ENCODE peak calls at places on chromosomes 6 and 20, in nine cellular contexts. G is NCI-H1092 treated with DMSO at 0.1 percent for 48 hours; S is GF-D8; N is small intestine; L is EH; O is AML-193; Q is CD4-positive, CD25-positive, alpha-beta regulatory T cell; J is CD8-positive, alpha-beta memory T cell; U is B cell. Y is an unnamed sample.

GRCh38 chr6:6519028-6519427 is 69.5 kb upstream of the LY86 start:
- DNase-seq in G (no peak), S (no peak), N (no peak), L (no peak), O (no peak), Q (no peak), J (no peak), U (no peak), Y (no peak)

GRCh38 chr20:20549699-20550098 is 162.7 kb downstream of the RALGAPA2 start:
- DNase-seq in G (no peak), S (no peak), N (peak), L (peak), O (peak), Q (no peak), J (no peak), U (no peak), Y (no peak)

GRCh38 chr6:132974122-132974521 is 159.8 kb downstream of the RPS12 start:
- DNase-seq in G (no peak), S (no peak), N (no peak), L (no peak), O (no peak), Q (no peak), J (no peak), U (no peak), Y (no peak)

GRCh38 chr6:33383427-33384185 is 8.0 kb upstream of the KIFC1 start:
- DNase-seq in G (no peak), S (no peak), N (no peak), L (no peak), O (no peak), Q (no peak), J (no peak), U (no peak), Y (no peak)

GRCh38 chr6:17278289-17279061 is 2.7 kb upstream of the RBM24 start:
- DNase-seq in G (no peak), S (no peak), N (peak), L (peak), O (no peak), Q (no peak), J (no peak), U (no peak), Y (no peak)

GRCh38 chr6:45192556-45192955 is 135.6 kb upstream of the RUNX2 start:
- DNase-seq in G (no peak), S (no peak), N (no peak), L (no peak), O (no peak), Q (no peak), J (no peak), U (no peak), Y (no peak)

GRCh38 chr6:89489078-89489477 is 56.1 kb downstream of the ANKRD6 start:
- DNase-seq in G (no peak), S (no peak), N (no peak), L (no peak), O (no peak), Q (no peak), J (no peak), U (no peak), Y (no peak)

GRCh38 chr20:401682-402495 is 6.2 kb upstream of the RBCK1 start:
- DNase-seq in G (no peak), S (no peak), N (peak), L (peak), O (no peak), Q (no peak), J (no peak), U (no peak), Y (peak)

GRCh38 chr6:45461486-45461885 is 83.8 kb upstream of the SUPT3H start:
- DNase-seq in G (no peak), S (no peak), N (no peak), L (peak), O (no peak), Q (no peak), J (no peak), U (no peak), Y (no peak)

GRCh38 chr20:2822073-2822472 is 5.9 kb downstream of the TMEM239 start:
- DNase-seq in G (no peak), S (peak), N (peak), L (peak), O (no peak), Q (no peak), J (peak), U (no peak), Y (no peak)

GRCh38 chr6:43178951-43179830 is 2.8 kb upstream of the CUL9 start:
- DNase-seq in G (no peak), S (no peak), N (no peak), L (no peak), O (no peak), Q (no peak), J (no peak), U (no peak), Y (no peak)

GRCh38 chr6:143971453-143971852 is 36.6 kb downstream of the PLAGL1 start:
- DNase-seq in G (no peak), S (no peak), N (no peak), L (peak), O (no peak), Q (no peak), J (no peak), U (no peak), Y (no peak)

GRCh38 chr6:168908887-168909286 is 344.8 kb downstream of the THBS2 start:
- DNase-seq in G (no peak), S (no peak), N (no peak), L (peak), O (no peak), Q (no peak), J (no peak), U (no peak), Y (no peak)

GRCh38 chr6:111657146-111657545 is 51.5 kb upstream of the TRAF3IP2 start:
- DNase-seq in G (no peak), S (no peak), N (peak), L (peak), O (peak), Q (no peak), J (no peak), U (no peak), Y (no peak)

GRCh38 chr6:315921-316752 is 23.9 kb downstream of the DUSP22 start:
- DNase-seq in G (no peak), S (no peak), N (no peak), L (peak), O (no peak), Q (no peak), J (no peak), U (no peak), Y (no peak)

GRCh38 chr20:34538671-34539123 is 19.8 kb upstream of the MAP1LC3A start:
- DNase-seq in G (peak), S (no peak), N (peak), L (peak), O (peak), Q (peak), J (peak), U (peak), Y (peak)

GRCh38 chr6:40532349-40533028 is 54.7 kb downstream of the LRFN2 start:
- DNase-seq in G (no peak), S (no peak), N (peak), L (no peak), O (no peak), Q (no peak), J (no peak), U (no peak), Y (no peak)

GRCh38 chr20:38633577-38634093 is 32.0 kb downstream of the ARHGAP40 start:
- DNase-seq in G (peak), S (no peak), N (peak), L (peak), O (peak), Q (peak), J (peak), U (peak), Y (peak)

GRCh38 chr6:108667984-108668383 is 107.3 kb downstream of the FOXO3 start:
- DNase-seq in G (no peak), S (no peak), N (no peak), L (no peak), O (no peak), Q (no peak), J (no peak), U (no peak), Y (no peak)

GRCh38 chr6:122947355-122947754 is 48.7 kb upstream of the CLVS2 start:
- DNase-seq in G (peak), S (no peak), N (peak), L (no peak), O (no peak), Q (no peak), J (no peak), U (no peak), Y (no peak)

GRCh38 chr6:6728169-6728941 is 139.8 kb downstream of the LY86 start:
- DNase-seq in G (no peak), S (no peak), N (no peak), L (no peak), O (no peak), Q (no peak), J (no peak), U (no peak), Y (no peak)

GRCh38 chr6:109467696-109468095 is 12.1 kb upstream of the MICAL1 start:
- DNase-seq in G (no peak), S (no peak), N (no peak), L (no peak), O (no peak), Q (no peak), J (no peak), U (no peak), Y (no peak)

GRCh38 chr20:1949306-1949705 is 44.6 kb downstream of the PDYN start:
- DNase-seq in G (no peak), S (no peak), N (no peak), L (no peak), O (no peak), Q (no peak), J (no peak), U (no peak), Y (no peak)

GRCh38 chr6:11614534-11615213 is 77.1 kb downstream of the TMEM170B start:
- DNase-seq in G (no peak), S (no peak), N (no peak), L (peak), O (no peak), Q (no peak), J (no peak), U (no peak), Y (no peak)

GRCh38 chr6:73207221-73207837 is 18.0 kb downstream of the KHDC1L start:
- DNase-seq in G (no peak), S (no peak), N (no peak), L (no peak), O (no peak), Q (no peak), J (no peak), U (no peak), Y (no peak)

GRCh38 chr6:68069921-68070709 is 565.0 kb upstream of the ADGRB3 start:
- DNase-seq in G (no peak), S (no peak), N (no peak), L (no peak), O (no peak), Q (no peak), J (no peak), U (no peak), Y (no peak)

GRCh38 chr6:43979525-43979924 is 147.7 kb downstream of the MRPL14 start:
- DNase-seq in G (peak), S (no peak), N (no peak), L (no peak), O (no peak), Q (no peak), J (no peak), U (no peak), Y (no peak)

GRCh38 chr6:56794421-56794820 is 151.7 kb upstream of the DST start:
- DNase-seq in G (no peak), S (no peak), N (no peak), L (no peak), O (no peak), Q (no peak), J (no peak), U (no peak), Y (no peak)

GRCh38 chr6:72911463-72912153 is 289.7 kb downstream of the KCNQ5 start:
- DNase-seq in G (no peak), S (peak), N (no peak), L (peak), O (peak), Q (no peak), J (no peak), U (no peak), Y (peak)

GRCh38 chr6:95587989-95588388 is 10.7 kb downstream of the MANEA start:
- DNase-seq in G (no peak), S (no peak), N (no peak), L (no peak), O (no peak), Q (no peak), J (no peak), U (no peak), Y (no peak)

GRCh38 chr6:57004292-57004691 is 42.2 kb upstream of the KIAA1586 start:
- DNase-seq in G (no peak), S (no peak), N (no peak), L (no peak), O (no peak), Q (no peak), J (no peak), U (no peak), Y (no peak)

GRCh38 chr6:9347608-9348007 is 912.3 kb upstream of the SLC35B3 start:
- DNase-seq in G (no peak), S (no peak), N (no peak), L (no peak), O (no peak), Q (no peak), J (no peak), U (no peak), Y (no peak)

GRCh38 chr20:37882961-37883712 is 19.8 kb upstream of the VSTM2L start:
- DNase-seq in G (peak), S (no peak), N (no peak), L (no peak), O (no peak), Q (no peak), J (no peak), U (no peak), Y (no peak)

GRCh38 chr6:167706313-167707109 is 120.2 kb upstream of the AFDN start:
- DNase-seq in G (no peak), S (peak), N (no peak), L (no peak), O (peak), Q (peak), J (peak), U (peak), Y (peak)

GRCh38 chr6:138146544-138146943 is 15.2 kb upstream of the ARFGEF3 start:
- DNase-seq in G (no peak), S (no peak), N (no peak), L (no peak), O (no peak), Q (no peak), J (no peak), U (no peak), Y (no peak)

GRCh38 chr6:34056301-34056700 is 89.6 kb downstream of the GRM4 start:
- DNase-seq in G (no peak), S (no peak), N (peak), L (peak), O (no peak), Q (no peak), J (no peak), U (no peak), Y (no peak)

GRCh38 chr20:51326241-51326819 is 216.2 kb downstream of the NFATC2 start:
- DNase-seq in G (no peak), S (no peak), N (peak), L (peak), O (peak), Q (no peak), J (peak), U (no peak), Y (no peak)

GRCh38 chr20:49914310-49915117 is 815 bp downstream of the SPATA2 start:
- DNase-seq in G (no peak), S (no peak), N (peak), L (peak), O (no peak), Q (no peak), J (no peak), U (no peak), Y (no peak)